ENCODE peak calls at places on chromosomes 16 and 17, in five cellular contexts. One of them, this sample, is unnamed.

GRCh38 chr16:28140788-28141618 is 70.8 kb downstream of the XPO6 start:
- DNase-seq in GM12878: peak
- DNase-seq in HEK293T: no peak
- DNase-seq in SK-N-SH: no peak
- DNase-seq in K562: no peak
- DNase-seq in this sample: peak

GRCh38 chr17:56528636-56529170 is 64.8 kb upstream of the NOG start:
- DNase-seq in GM12878: no peak
- DNase-seq in HEK293T: no peak
- DNase-seq in SK-N-SH: no peak
- DNase-seq in K562: no peak
- DNase-seq in this sample: no peak

GRCh38 chr16:57893559-57894389 is 77.2 kb downstream of the CNGB1 start:
- DNase-seq in GM12878: no peak
- DNase-seq in HEK293T: no peak
- DNase-seq in SK-N-SH: no peak
- DNase-seq in K562: no peak
- DNase-seq in this sample: peak

GRCh38 chr16:59973966-59974365 is 1239.8 kb upstream of the GOT2 start:
- DNase-seq in GM12878: no peak
- DNase-seq in HEK293T: no peak
- DNase-seq in SK-N-SH: no peak
- DNase-seq in K562: no peak
- DNase-seq in this sample: no peak

GRCh38 chr16:75385507-75386152 is 47.7 kb downstream of the CFDP1 start:
- DNase-seq in GM12878: peak
- DNase-seq in HEK293T: peak
- DNase-seq in SK-N-SH: peak
- DNase-seq in K562: peak
- DNase-seq in this sample: peak

GRCh38 chr16:14050297-14051027 is 20.7 kb upstream of the MRTFB start:
- DNase-seq in GM12878: no peak
- DNase-seq in HEK293T: no peak
- DNase-seq in SK-N-SH: no peak
- DNase-seq in K562: no peak
- DNase-seq in this sample: no peak

GRCh38 chr17:38663125-38663751 is 11.5 kb downstream of the EPOP start:
- DNase-seq in GM12878: no peak
- DNase-seq in HEK293T: peak
- DNase-seq in SK-N-SH: peak
- DNase-seq in K562: peak
- DNase-seq in this sample: peak

GRCh38 chr17:8941520-8941919 is 24.0 kb downstream of the PIK3R5 start:
- DNase-seq in GM12878: no peak
- DNase-seq in HEK293T: no peak
- DNase-seq in SK-N-SH: no peak
- DNase-seq in K562: no peak
- DNase-seq in this sample: no peak

GRCh38 chr17:51341457-51341856 is 81.1 kb downstream of the UTP18 start:
- DNase-seq in GM12878: no peak
- DNase-seq in HEK293T: no peak
- DNase-seq in SK-N-SH: no peak
- DNase-seq in K562: no peak
- DNase-seq in this sample: no peak

GRCh38 chr17:35819456-35819855 is 10.2 kb downstream of the TAF15 start:
- DNase-seq in GM12878: no peak
- DNase-seq in HEK293T: no peak
- DNase-seq in SK-N-SH: no peak
- DNase-seq in K562: no peak
- DNase-seq in this sample: no peak

GRCh38 chr17:72506773-72507172 is 386.0 kb downstream of the SOX9 start:
- DNase-seq in GM12878: no peak
- DNase-seq in HEK293T: no peak
- DNase-seq in SK-N-SH: no peak
- DNase-seq in K562: no peak
- DNase-seq in this sample: no peak

GRCh38 chr16:19085679-19086200 is 18.3 kb downstream of the COQ7 start:
- DNase-seq in GM12878: no peak
- DNase-seq in HEK293T: no peak
- DNase-seq in SK-N-SH: peak
- DNase-seq in K562: peak
- DNase-seq in this sample: no peak

GRCh38 chr17:40265337-40265736 is 22.3 kb upstream of the CDC6 start:
- DNase-seq in GM12878: no peak
- DNase-seq in HEK293T: no peak
- DNase-seq in SK-N-SH: no peak
- DNase-seq in K562: no peak
- DNase-seq in this sample: no peak

GRCh38 chr17:69779378-69780214 is 295.4 kb upstream of the KCNJ16 start:
- DNase-seq in GM12878: no peak
- DNase-seq in HEK293T: no peak
- DNase-seq in SK-N-SH: no peak
- DNase-seq in K562: no peak
- DNase-seq in this sample: no peak

GRCh38 chr16:21166561-21166961 is 8.1 kb downstream of the LDAF1 start:
- DNase-seq in GM12878: no peak
- DNase-seq in HEK293T: no peak
- DNase-seq in SK-N-SH: no peak
- DNase-seq in K562: peak
- DNase-seq in this sample: no peak

GRCh38 chr16:66262253-66263167 is 104.0 kb upstream of the CDH5 start:
- DNase-seq in GM12878: no peak
- DNase-seq in HEK293T: no peak
- DNase-seq in SK-N-SH: no peak
- DNase-seq in K562: no peak
- DNase-seq in this sample: no peak

GRCh38 chr17:59853168-59853918 is 39.4 kb downstream of the TUBD1 start:
- DNase-seq in GM12878: no peak
- DNase-seq in HEK293T: peak
- DNase-seq in SK-N-SH: peak
- DNase-seq in K562: peak
- DNase-seq in this sample: peak

GRCh38 chr16:57614546-57615343 is 13.7 kb upstream of the ADGRG1 start:
- DNase-seq in GM12878: no peak
- DNase-seq in HEK293T: no peak
- DNase-seq in SK-N-SH: peak
- DNase-seq in K562: no peak
- DNase-seq in this sample: no peak

GRCh38 chr17:1347681-1348318 is 52.2 kb downstream of the YWHAE start:
- DNase-seq in GM12878: no peak
- DNase-seq in HEK293T: no peak
- DNase-seq in SK-N-SH: no peak
- DNase-seq in K562: no peak
- DNase-seq in this sample: no peak

GRCh38 chr17:35051183-35051578 is 12.3 kb downstream of the RFFL start:
- DNase-seq in GM12878: no peak
- DNase-seq in HEK293T: no peak
- DNase-seq in SK-N-SH: no peak
- DNase-seq in K562: peak
- DNase-seq in this sample: peak

GRCh38 chr17:29572691-29573557 is 4.4 kb downstream of the TP53I13 start:
- DNase-seq in GM12878: no peak
- DNase-seq in HEK293T: no peak
- DNase-seq in SK-N-SH: peak
- DNase-seq in K562: peak
- DNase-seq in this sample: no peak

GRCh38 chr17:75454193-75454592 is 2.2 kb upstream of the TMEM94 start:
- DNase-seq in GM12878: peak
- DNase-seq in HEK293T: no peak
- DNase-seq in SK-N-SH: no peak
- DNase-seq in K562: no peak
- DNase-seq in this sample: no peak

GRCh38 chr17:72171703-72172670 is 51.2 kb downstream of the SOX9 start:
- DNase-seq in GM12878: no peak
- DNase-seq in HEK293T: no peak
- DNase-seq in SK-N-SH: no peak
- DNase-seq in K562: no peak
- DNase-seq in this sample: no peak

GRCh38 chr16:79278506-79278905 is 322.0 kb downstream of the MAF start:
- DNase-seq in GM12878: no peak
- DNase-seq in HEK293T: no peak
- DNase-seq in SK-N-SH: no peak
- DNase-seq in K562: no peak
- DNase-seq in this sample: no peak

GRCh38 chr16:3822366-3823045 is 58.0 kb downstream of the CREBBP start:
- DNase-seq in GM12878: no peak
- DNase-seq in HEK293T: no peak
- DNase-seq in SK-N-SH: no peak
- DNase-seq in K562: no peak
- DNase-seq in this sample: no peak

GRCh38 chr17:82924214-82924613 is 84.4 kb upstream of the ZNF750 start:
- DNase-seq in GM12878: no peak
- DNase-seq in HEK293T: no peak
- DNase-seq in SK-N-SH: no peak
- DNase-seq in K562: no peak
- DNase-seq in this sample: no peak

GRCh38 chr16:49855280-49855821 is 561 bp downstream of the ZNF423 start:
- DNase-seq in GM12878: peak
- DNase-seq in HEK293T: peak
- DNase-seq in SK-N-SH: peak
- DNase-seq in K562: peak
- DNase-seq in this sample: no peak

GRCh38 chr16:49857423-49858181 is 1.7 kb upstream of the ZNF423 start:
- DNase-seq in GM12878: no peak
- DNase-seq in HEK293T: peak
- DNase-seq in SK-N-SH: peak
- DNase-seq in K562: peak
- DNase-seq in this sample: peak

GRCh38 chr16:49854227-49855203 is 1.4 kb downstream of the ZNF423 start:
- DNase-seq in GM12878: no peak
- DNase-seq in HEK293T: peak
- DNase-seq in SK-N-SH: peak
- DNase-seq in K562: no peak
- DNase-seq in this sample: no peak

GRCh38 chr16:49856741-49857330 is 924 bp upstream of the ZNF423 start:
- DNase-seq in GM12878: no peak
- DNase-seq in HEK293T: peak
- DNase-seq in SK-N-SH: peak
- DNase-seq in K562: peak
- DNase-seq in this sample: peak

DNA sequence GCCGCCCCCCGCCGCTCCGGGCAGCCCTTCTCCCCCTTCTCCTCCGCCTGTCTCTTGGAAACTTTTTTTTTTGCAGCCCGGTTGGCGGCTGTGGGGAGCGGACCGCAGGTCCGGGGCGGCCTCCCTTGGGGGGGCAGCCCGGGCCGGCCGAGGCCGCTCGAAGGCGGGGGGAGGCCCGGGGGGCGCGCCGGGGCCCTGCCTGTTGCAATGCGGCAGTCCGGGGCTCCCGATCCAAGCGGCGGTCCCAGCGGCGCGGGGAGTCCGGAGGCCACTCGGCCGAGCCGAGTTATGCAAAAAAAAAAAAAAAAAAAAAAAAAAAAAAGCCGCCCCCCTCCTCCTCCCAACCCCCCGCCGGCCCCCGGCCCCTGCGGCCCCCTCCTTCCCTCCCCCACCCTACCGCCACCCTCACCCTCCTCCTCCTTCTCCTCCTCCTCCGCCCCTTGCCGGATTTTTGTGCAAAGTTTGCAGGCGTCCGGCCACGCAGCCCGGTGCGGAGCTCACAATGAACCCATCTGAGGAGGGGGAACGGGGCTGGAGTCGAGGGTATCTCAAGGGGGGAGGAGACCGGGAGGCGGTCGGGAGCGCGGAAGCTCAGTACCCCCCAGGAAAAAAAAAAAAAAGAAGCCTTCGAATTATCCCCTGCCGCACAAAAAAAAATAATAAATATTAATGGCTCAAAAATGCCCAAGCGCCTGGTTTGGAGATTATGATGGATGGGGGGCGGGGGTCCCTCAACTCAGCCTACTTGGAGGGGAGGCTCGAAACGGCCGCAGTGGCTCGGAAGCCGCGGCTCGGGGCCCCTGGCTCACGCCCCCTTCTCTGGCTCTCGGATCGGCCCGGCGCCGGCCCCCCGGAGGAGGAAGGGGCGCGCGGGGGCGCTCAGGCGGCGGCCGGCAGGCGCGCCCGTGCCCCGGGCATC is at the start of gene ZNF423:
- DNase-seq in GM12878: no peak
- DNase-seq in HEK293T: no peak
- DNase-seq in SK-N-SH: peak
- DNase-seq in K562: no peak
- DNase-seq in this sample: no peak
- TF ChIP-seq FOXM1 in GM12878: no peak
- TF ChIP-seq FOXM1 in HEK293T: no peak
- TF ChIP-seq FOXM1 in SK-N-SH: no peak
- TF ChIP-seq FOXM1 in K562: no peak
- TF ChIP-seq FOXM1 in this sample: no peak

GRCh38 chr16:64469906-64470702 is 651.8 kb downstream of the CDH11 start:
- DNase-seq in GM12878: no peak
- DNase-seq in HEK293T: no peak
- DNase-seq in SK-N-SH: no peak
- DNase-seq in K562: no peak
- DNase-seq in this sample: no peak
- TF ChIP-seq FOXM1 in GM12878: no peak
- TF ChIP-seq FOXM1 in HEK293T: no peak
- TF ChIP-seq FOXM1 in SK-N-SH: no peak
- TF ChIP-seq FOXM1 in K562: no peak
- TF ChIP-seq FOXM1 in this sample: no peak

GRCh38 chr17:6435968-6436367 is 1.0 kb upstream of the AIPL1 start:
- DNase-seq in GM12878: no peak
- DNase-seq in HEK293T: peak
- DNase-seq in SK-N-SH: peak
- DNase-seq in K562: peak
- DNase-seq in this sample: peak
- TF ChIP-seq FOXM1 in GM12878: no peak
- TF ChIP-seq FOXM1 in HEK293T: no peak
- TF ChIP-seq FOXM1 in SK-N-SH: no peak
- TF ChIP-seq FOXM1 in K562: no peak
- TF ChIP-seq FOXM1 in this sample: no peak

GRCh38 chr16:49465661-49466528 is 92.3 kb downstream of the C16orf78 start:
- DNase-seq in GM12878: no peak
- DNase-seq in HEK293T: no peak
- DNase-seq in SK-N-SH: no peak
- DNase-seq in K562: no peak
- DNase-seq in this sample: no peak

GRCh38 chr16:49464877-49465504 is 91.4 kb downstream of the C16orf78 start:
- DNase-seq in GM12878: no peak
- DNase-seq in HEK293T: peak
- DNase-seq in SK-N-SH: peak
- DNase-seq in K562: peak
- DNase-seq in this sample: no peak

GRCh38 chr16:49466881-49467280 is 93.3 kb downstream of the C16orf78 start:
- DNase-seq in GM12878: no peak
- DNase-seq in HEK293T: no peak
- DNase-seq in SK-N-SH: no peak
- DNase-seq in K562: no peak
- DNase-seq in this sample: no peak

GRCh38 chr16:49467540-49468372 is 94.2 kb downstream of the C16orf78 start:
- DNase-seq in GM12878: no peak
- DNase-seq in HEK293T: no peak
- DNase-seq in SK-N-SH: no peak
- DNase-seq in K562: no peak
- DNase-seq in this sample: no peak

DNA sequence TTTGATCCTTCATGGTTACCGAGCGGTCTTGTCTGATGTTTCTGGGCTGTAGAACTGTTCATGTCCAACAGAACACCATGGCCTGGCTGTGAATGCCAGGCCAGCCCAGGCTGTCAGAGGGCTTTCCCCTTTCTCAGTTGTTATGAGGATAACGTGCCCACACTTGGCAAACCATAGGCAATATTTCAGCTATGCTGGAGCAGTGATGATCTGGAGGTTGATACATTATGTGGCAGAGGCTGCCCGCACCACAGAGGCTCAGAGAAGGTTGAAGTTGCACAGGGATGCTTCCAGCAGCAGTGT is 92.9 kb downstream of the C16orf78 start:
- DNase-seq in GM12878: no peak
- DNase-seq in HEK293T: no peak
- DNase-seq in SK-N-SH: no peak
- DNase-seq in K562: no peak
- DNase-seq in this sample: no peak
- TF ChIP-seq FOXM1 in GM12878: no peak
- TF ChIP-seq FOXM1 in HEK293T: no peak
- TF ChIP-seq FOXM1 in SK-N-SH: no peak
- TF ChIP-seq FOXM1 in K562: no peak
- TF ChIP-seq FOXM1 in this sample: no peak